ENCODE peak calls at places on chromosomes 3 and 15, in five cellular contexts. U is GM23338, O is fibroblast of the aortic adventitia, H is astrocyte of the cerebellum, I is NB4. B is an unnamed sample.

GRCh38 chr3:10780243-10780642 is 35.8 kb upstream of the SLC6A11 start:
- DNase-seq in U (no peak), O (no peak), H (no peak), I (no peak), B (no peak)

GRCh38 chr3:149009732-149010131 is 18.4 kb downstream of the GYG1 start:
- DNase-seq in U (no peak), O (no peak), H (no peak), I (peak; percentile 72), B (no peak)

GRCh38 chr3:52218953-52219650 is 6.3 kb downstream of the TLR9 start:
- DNase-seq in U (no peak), O (peak; percentile 47), H (no peak), I (no peak), B (no peak)

GRCh38 chr3:105970283-105970682 is 101.5 kb upstream of the CBLB start:
- DNase-seq in U (no peak), O (peak; percentile 92), H (peak; percentile 13), I (peak; percentile 73), B (no peak)

GRCh38 chr15:92947071-92947730 is 47.1 kb downstream of the CHD2 start:
- DNase-seq in U (no peak), O (no peak), H (no peak), I (peak; percentile 59), B (no peak)

GRCh38 chr3:8746780-8747345 is 13.3 kb downstream of the CAV3 start:
- DNase-seq in U (no peak), O (no peak), H (no peak), I (no peak), B (no peak)

GRCh38 chr15:25437751-25438600 is 848 bp downstream of the UBE3A start:
- DNase-seq in U (peak; percentile 81), O (peak; percentile 37), H (no peak), I (peak; percentile 74), B (no peak)

GRCh38 chr3:120284702-120285507 is at the start of gene GPR156:
- DNase-seq in U (peak; percentile 64), O (no peak), H (no peak), I (no peak), B (no peak)

GRCh38 chr15:62112616-62113593 is 46.1 kb downstream of the C2CD4A start:
- DNase-seq in U (no peak), O (peak; percentile 77), H (peak; percentile 9), I (no peak), B (peak; percentile 85)

GRCh38 chr3:142998439-142998838 is 2.9 kb upstream of the U2SURP start:
- DNase-seq in U (no peak), O (peak; percentile 72), H (no peak), I (no peak), B (no peak)

GRCh38 chr15:34161329-34161953 is 48.5 kb downstream of the KATNBL1 start:
- DNase-seq in U (peak; percentile 28), O (no peak), H (no peak), I (peak; percentile 25), B (no peak)

GRCh38 chr15:71800835-71801745 is 9.3 kb upstream of the NR2E3 start:
- DNase-seq in U (peak; percentile 82), O (peak; percentile 90), H (peak; percentile 81), I (peak; percentile 57), B (no peak)

GRCh38 chr15:41817327-41817726 is 10.6 kb upstream of the JMJD7 start:
- DNase-seq in U (no peak), O (no peak), H (no peak), I (no peak), B (no peak)

GRCh38 chr3:65265942-65266341 is 578.1 kb upstream of the ADAMTS9 start:
- DNase-seq in U (peak; percentile 14), O (no peak), H (peak; percentile 9), I (no peak), B (no peak)

DNA sequence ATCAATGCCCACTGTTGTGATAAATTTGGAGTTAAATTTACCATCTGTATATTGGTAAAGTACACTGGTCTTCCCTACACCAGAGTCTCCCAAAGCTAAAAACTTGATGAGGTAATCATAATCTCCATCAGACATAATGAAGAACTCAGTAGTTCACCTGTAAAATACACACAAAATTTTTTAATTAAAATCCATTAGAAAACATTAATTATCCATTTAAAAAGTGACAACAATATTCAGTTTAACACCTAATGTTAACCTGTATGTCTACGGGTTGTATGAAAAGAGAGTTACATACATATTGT is 38.0 kb upstream of the RSL24D1 start:
- DNase-seq in U (no peak), O (no peak), H (no peak), I (no peak), B (no peak)
- H3K4me3 ChIP-seq in U (no peak overlapping the region), O (no peak overlapping the region), H (no peak overlapping the region), I (no peak overlapping the region), B (no peak overlapping the region)

GRCh38 chr15:68053001-68053400 is 1.1 kb upstream of the PIAS1 start:
- DNase-seq in U (no peak), O (no peak), H (no peak), I (no peak), B (no peak)

GRCh38 chr15:68052431-68052830 is 1.7 kb upstream of the PIAS1 start:
- DNase-seq in U (no peak), O (no peak), H (no peak), I (no peak), B (no peak)

GRCh38 chr15:68053701-68053996 is 466 bp upstream of the PIAS1 start:
- DNase-seq in U (no peak), O (no peak), H (no peak), I (no peak), B (no peak)

GRCh38 chr15:68051907-68052306 is 2.2 kb upstream of the PIAS1 start:
- DNase-seq in U (no peak), O (no peak), H (no peak), I (no peak), B (no peak)

GRCh38 chr15:68051109-68051508 is 3.0 kb upstream of the PIAS1 start:
- DNase-seq in U (no peak), O (no peak), H (no peak), I (peak; percentile 65), B (no peak)
- TF ChIP-seq CTCF in U (no peak), O (no peak), H (no peak), I (no peak), B (peak; percentile 5)

DNA sequence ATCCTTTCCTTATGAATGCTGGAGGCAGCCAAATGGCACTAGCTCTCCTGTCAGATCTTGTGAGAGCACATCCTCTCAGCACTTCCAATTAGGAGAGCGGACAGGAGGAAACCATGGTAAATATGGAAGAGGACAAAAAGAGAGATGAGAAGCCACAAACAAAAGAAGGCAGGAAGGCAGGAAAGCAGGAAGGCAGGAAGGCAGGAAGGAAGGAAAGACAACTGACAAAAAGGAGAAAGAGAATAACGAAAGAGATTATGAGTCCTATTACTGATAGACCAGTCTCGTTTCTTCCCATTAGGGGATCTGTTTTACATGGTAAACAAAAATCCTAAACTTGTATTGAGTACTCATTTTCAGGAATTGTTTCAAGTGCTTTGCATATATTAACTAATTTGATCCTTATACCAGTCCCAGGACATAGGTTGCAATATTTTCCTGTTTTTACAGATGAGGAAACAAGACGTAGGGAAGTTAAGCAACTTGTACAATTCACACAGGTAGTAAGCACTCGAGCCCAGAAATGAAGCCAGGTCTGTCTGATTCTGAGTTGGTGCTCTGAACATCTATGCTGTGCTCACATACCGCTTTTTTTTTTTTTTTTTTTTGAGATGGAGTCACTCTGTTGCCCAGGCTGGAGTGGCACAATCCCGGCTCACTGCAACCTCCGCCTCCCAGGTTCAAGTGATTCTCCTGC is 4.2 kb downstream of the BCL2A1 start:
- DNase-seq in U (no peak), O (no peak), H (no peak), I (no peak), B (no peak)
- H3K4me3 ChIP-seq in U (no peak overlapping the region), O (no peak overlapping the region), H (no peak overlapping the region), I (no peak overlapping the region), B (no peak overlapping the region)

GRCh38 chr3:108013141-108014055 is 77.4 kb downstream of the CD47 start:
- DNase-seq in U (no peak), O (no peak), H (no peak), I (no peak), B (no peak)

GRCh38 chr3:108012304-108012703 is 78.5 kb downstream of the CD47 start:
- DNase-seq in U (no peak), O (no peak), H (no peak), I (no peak), B (no peak)

GRCh38 chr3:108014943-108015342 is 75.9 kb downstream of the CD47 start:
- DNase-seq in U (no peak), O (no peak), H (no peak), I (no peak), B (no peak)

GRCh38 chr3:108008931-108009635 is 81.7 kb downstream of the CD47 start:
- DNase-seq in U (no peak), O (peak; percentile 92), H (peak; percentile 88), I (no peak), B (no peak)

DNA sequence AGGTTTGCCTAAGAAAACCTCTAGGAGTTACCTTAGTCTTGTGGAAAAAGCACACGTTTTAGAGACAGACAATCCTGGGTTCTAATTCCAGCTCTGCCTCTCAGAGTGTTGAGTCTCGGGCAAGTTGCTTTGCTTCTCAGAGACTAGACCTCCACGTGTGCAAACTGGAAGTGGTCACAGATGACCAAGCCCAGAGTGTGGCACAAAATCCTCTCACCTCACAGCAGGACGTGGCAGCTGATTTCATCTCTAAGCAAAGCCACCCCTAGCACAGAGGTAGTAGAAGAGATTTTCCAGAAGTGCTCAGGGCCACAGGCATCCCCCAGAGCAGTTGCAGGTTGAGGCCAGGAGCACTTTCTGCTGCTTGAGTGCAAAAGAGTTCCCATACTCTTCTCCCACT is 79.2 kb downstream of the CD47 start:
- DNase-seq in U (no peak), O (no peak), H (no peak), I (no peak), B (no peak)
- TF ChIP-seq CTCF in U (no peak), O (no peak), H (no peak), I (no peak), B (no peak)

DNA sequence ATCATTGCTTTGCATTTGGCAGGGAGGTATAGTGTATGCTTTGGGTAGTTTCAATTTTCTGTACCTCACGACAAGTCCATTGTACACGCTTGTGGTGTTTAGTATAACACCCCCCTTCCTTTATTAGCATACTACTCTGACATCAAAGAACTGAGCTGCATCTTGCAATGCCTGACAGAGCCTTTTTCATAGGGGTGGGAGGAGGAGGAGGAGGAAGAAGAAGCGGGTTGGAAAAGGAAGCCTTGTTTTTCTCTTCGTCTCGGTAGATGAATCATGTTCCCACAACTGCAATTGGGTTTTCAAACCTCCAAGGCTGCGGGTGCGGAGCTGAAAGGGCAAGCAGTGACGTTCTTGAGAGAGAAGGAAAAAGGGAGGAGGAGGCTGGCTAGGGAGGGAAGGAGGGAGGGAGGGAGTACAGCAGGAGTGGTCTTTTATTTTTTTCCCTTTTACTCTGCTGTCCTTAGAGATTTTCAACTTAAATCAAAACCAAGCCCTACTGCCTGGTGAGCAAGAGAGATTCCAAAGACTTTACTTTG is 175.7 kb downstream of the KLHL25 start:
- DNase-seq in U (peak; percentile 69), O (peak; percentile 97), H (peak; percentile 97), I (peak; percentile 82), B (no peak)
- H3K4me3 ChIP-seq in U (peak overlapping the region; percentile 37), O (peak overlapping the region; percentile 82), H (peak overlapping the region; percentile 55), I (peak overlapping the region; percentile 13), B (peak overlapping the region; percentile 31)

DNA sequence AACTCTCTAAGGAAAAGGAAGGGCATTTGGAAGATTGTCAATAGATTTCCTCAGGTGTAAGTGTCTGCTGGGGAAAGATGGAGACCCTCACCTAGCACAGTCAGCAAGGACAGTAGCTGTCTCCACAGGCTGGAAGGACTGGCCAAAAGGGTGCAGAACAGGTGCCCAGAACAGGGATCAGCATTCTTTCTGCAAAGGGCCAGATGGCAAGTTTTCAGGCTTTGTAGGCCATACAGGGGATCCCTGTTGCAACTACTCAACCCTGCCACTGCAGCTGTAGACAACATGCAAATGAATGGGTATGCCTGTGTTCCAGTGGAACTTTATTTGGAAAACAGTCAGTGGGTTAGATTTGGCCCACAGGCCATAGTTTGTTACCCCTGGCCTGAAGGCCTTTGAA is 8.1 kb downstream of the AGBL1 start:
- DNase-seq in U (no peak), O (no peak), H (no peak), I (no peak), B (no peak)
- TF ChIP-seq CTCF in U (no peak), O (no peak), H (no peak), I (no peak), B (no peak)

B was measured in retinal pigment epithelial cell.